ENCODE peak calls at places on chromosome 22, in six cellular contexts. X, N, F, S, V and K are unnamed samples.

GRCh38 chr22:27581688-27582087 is 219.9 kb downstream of the MN1 start:
- DNase-seq in X (peak), N (peak), F (no peak), S (no peak), V (no peak), K (no peak)

GRCh38 chr22:39745789-39746188 is 147.8 kb downstream of the ENTHD1 start:
- DNase-seq in X (no peak), N (no peak), F (no peak), S (no peak), V (no peak), K (no peak)

GRCh38 chr22:40534379-40535188 is 101.9 kb downstream of the MRTFA start:
- DNase-seq in X (no peak), N (peak), F (peak), S (peak), V (no peak), K (no peak)

GRCh38 chr22:29128891-29129643 is 56.2 kb downstream of the KREMEN1 start:
- DNase-seq in X (no peak), N (peak), F (peak), S (no peak), V (no peak), K (no peak)

GRCh38 chr22:41805639-41806038 is 5.2 kb downstream of the CCDC134 start:
- DNase-seq in X (no peak), N (no peak), F (no peak), S (no peak), V (no peak), K (no peak)

GRCh38 chr22:41380993-41381328 is 781 bp upstream of the TEF start:
- DNase-seq in X (peak), N (peak), F (peak), S (peak), V (no peak), K (peak)

GRCh38 chr22:27636716-27637503 is 164.6 kb downstream of the MN1 start:
- DNase-seq in X (no peak), N (no peak), F (no peak), S (no peak), V (no peak), K (no peak)

GRCh38 chr22:42072606-42073330 is 1.3 kb upstream of the PHETA2 start:
- DNase-seq in X (no peak), N (no peak), F (no peak), S (no peak), V (no peak), K (no peak)

GRCh38 chr22:33555814-33556522 is 364.3 kb downstream of the LARGE1 start:
- DNase-seq in X (no peak), N (no peak), F (no peak), S (no peak), V (no peak), K (peak)

GRCh38 chr22:40714514-40714966 is 35.3 kb downstream of the MCHR1 start:
- DNase-seq in X (no peak), N (peak), F (no peak), S (peak), V (no peak), K (peak)

GRCh38 chr22:46581580-46582244 is 38.5 kb upstream of the GRAMD4 start:
- DNase-seq in X (peak), N (no peak), F (no peak), S (no peak), V (no peak), K (no peak)

GRCh38 chr22:35540600-35541253 is at the start of gene RASD2:
- DNase-seq in X (no peak), N (no peak), F (no peak), S (no peak), V (no peak), K (no peak)

GRCh38 chr22:39290724-39291161 is 28.7 kb downstream of the RPL3 start:
- DNase-seq in X (no peak), N (peak), F (no peak), S (peak), V (no peak), K (peak)

GRCh38 chr22:46007848-46008261 is 30.9 kb upstream of the WNT7B start:
- DNase-seq in X (peak), N (peak), F (peak), S (peak), V (no peak), K (peak)

GRCh38 chr22:38754247-38755154 is 1.3 kb downstream of the SUN2 start:
- DNase-seq in X (peak), N (peak), F (peak), S (no peak), V (no peak), K (no peak)

GRCh38 chr22:36237462-36238347 is 1.6 kb downstream of the APOL2 start:
- DNase-seq in X (no peak), N (peak), F (no peak), S (no peak), V (no peak), K (no peak)

GRCh38 chr22:35150163-35151107 is 84.5 kb downstream of the ISX start:
- DNase-seq in X (peak), N (peak), F (peak), S (peak), V (peak), K (peak)

GRCh38 chr22:39415506-39415905 is 15.9 kb downstream of the TAB1 start:
- DNase-seq in X (no peak), N (no peak), F (no peak), S (no peak), V (no peak), K (no peak)

GRCh38 chr22:27329966-27330645 is 471.4 kb downstream of the MN1 start:
- DNase-seq in X (no peak), N (no peak), F (no peak), S (no peak), V (peak), K (no peak)

GRCh38 chr22:47043835-47044721 is 281.6 kb downstream of the TBC1D22A start:
- DNase-seq in X (peak), N (peak), F (no peak), S (no peak), V (no peak), K (peak)

GRCh38 chr22:48553119-48553518 is 1274.6 kb downstream of the BRD1 start:
- DNase-seq in X (no peak), N (no peak), F (no peak), S (no peak), V (no peak), K (no peak)

GRCh38 chr22:48653929-48654328 is 1173.7 kb downstream of the BRD1 start:
- DNase-seq in X (no peak), N (no peak), F (no peak), S (no peak), V (no peak), K (no peak)

GRCh38 chr22:27299181-27300085 is 502.1 kb downstream of the MN1 start:
- DNase-seq in X (no peak), N (no peak), F (no peak), S (peak), V (no peak), K (no peak)

GRCh38 chr22:33922268-33922667 is 2.0 kb upstream of the LARGE1 start:
- DNase-seq in X (no peak), N (peak), F (no peak), S (peak), V (peak), K (no peak)

GRCh38 chr22:27755521-27756211 is 45.9 kb downstream of the MN1 start:
- DNase-seq in X (peak), N (no peak), F (no peak), S (no peak), V (no peak), K (no peak)

GRCh38 chr22:24763872-24764485 is 10.5 kb downstream of the PIWIL3 start:
- DNase-seq in X (no peak), N (no peak), F (no peak), S (no peak), V (no peak), K (no peak)

GRCh38 chr22:24772493-24773220 is 1.9 kb downstream of the PIWIL3 start:
- DNase-seq in X (no peak), N (peak), F (peak), S (peak), V (no peak), K (no peak)

GRCh38 chr22:24768537-24769374 is 5.8 kb downstream of the PIWIL3 start:
- DNase-seq in X (peak), N (peak), F (peak), S (peak), V (no peak), K (no peak)
- TF ChIP-seq CTCF in X (peak), N (peak), F (peak), S (peak), V (peak), K (peak)

GRCh38 chr22:23263651-23264555 is 83.6 kb downstream of the BCR start:
- DNase-seq in X (no peak), N (no peak), F (peak), S (no peak), V (no peak), K (no peak)
- TF ChIP-seq CTCF in X (no peak), N (no peak), F (no peak), S (no peak), V (no peak), K (no peak)

GRCh38 chr22:30802202-30803166 is 107.8 kb downstream of the OSBP2 start:
- DNase-seq in X (peak), N (peak), F (peak), S (peak), V (peak), K (peak)
- TF ChIP-seq CTCF in X (peak), N (peak), F (peak), S (peak), V (peak), K (no peak)

GRCh38 chr22:25898707-25899365 is 156.8 kb downstream of the MYO18B start:
- DNase-seq in X (no peak), N (peak), F (no peak), S (no peak), V (no peak), K (no peak)
- TF ChIP-seq CTCF in X (peak), N (peak), F (peak), S (no peak), V (peak), K (no peak)

DNA sequence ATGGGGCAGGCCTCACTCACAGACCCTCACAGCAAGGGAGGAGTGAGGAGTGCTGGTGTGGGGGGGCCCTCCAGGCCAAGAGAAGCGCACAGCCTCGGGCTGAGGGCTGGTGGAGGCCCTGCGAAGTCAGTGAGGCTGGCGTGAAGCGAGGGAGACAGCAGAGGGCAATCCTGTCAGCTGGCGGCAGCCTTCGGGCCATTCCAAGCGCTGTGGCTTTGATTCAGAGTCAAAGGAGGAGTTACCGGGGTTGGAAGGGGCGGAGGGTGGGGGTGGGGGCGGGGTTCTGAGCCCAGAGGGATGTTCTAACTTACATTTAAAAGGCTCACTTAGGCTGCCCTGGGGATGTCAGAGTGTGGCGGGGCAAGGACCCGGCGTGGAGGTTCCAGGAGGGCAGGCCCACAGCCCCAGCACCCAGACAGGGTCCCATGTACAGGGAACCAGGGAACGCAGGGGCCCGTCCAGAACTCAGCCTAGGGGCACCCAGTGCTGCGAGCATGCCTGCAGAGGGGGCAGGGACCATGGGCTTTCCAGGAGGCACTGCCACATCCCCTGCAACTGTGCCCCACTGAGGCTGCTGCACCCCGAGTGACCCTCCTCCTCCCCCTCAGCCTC is 39.5 kb upstream of the TTLL12 start:
- DNase-seq in X (no peak), N (no peak), F (peak), S (peak), V (no peak), K (no peak)
- TF ChIP-seq CTCF in X (no peak), N (no peak), F (no peak), S (peak), V (peak), K (no peak)

GRCh38 chr22:17118342-17118741 is 2.8 kb downstream of the TMEM121B start:
- DNase-seq in X (no peak), N (no peak), F (no peak), S (no peak), V (no peak), K (no peak)

GRCh38 chr22:17117890-17118289 is 3.3 kb downstream of the TMEM121B start:
- DNase-seq in X (no peak), N (no peak), F (no peak), S (no peak), V (no peak), K (no peak)

GRCh38 chr22:17120711-17121234 is 387 bp downstream of the TMEM121B start:
- DNase-seq in X (no peak), N (no peak), F (no peak), S (no peak), V (no peak), K (no peak)

GRCh38 chr22:17120281-17120680 is 879 bp downstream of the TMEM121B start:
- DNase-seq in X (peak), N (peak), F (no peak), S (no peak), V (peak), K (no peak)

GRCh38 chr22:17119481-17120202 is 1.5 kb downstream of the TMEM121B start:
- DNase-seq in X (no peak), N (peak), F (no peak), S (no peak), V (no peak), K (no peak)
- TF ChIP-seq CTCF in X (peak), N (peak), F (peak), S (peak), V (peak), K (peak)

GRCh38 chr22:19271856-19272535 is 19.5 kb downstream of the CLTCL1 start:
- DNase-seq in X (no peak), N (peak), F (peak), S (peak), V (peak), K (peak)

GRCh38 chr22:19266547-19267086 is 24.9 kb downstream of the CLTCL1 start:
- DNase-seq in X (no peak), N (no peak), F (no peak), S (no peak), V (no peak), K (no peak)

GRCh38 chr22:19271273-19271855 is 20.2 kb downstream of the CLTCL1 start:
- DNase-seq in X (no peak), N (no peak), F (no peak), S (no peak), V (peak), K (no peak)

GRCh38 chr22:19275104-19275503 is 16.4 kb downstream of the CLTCL1 start:
- DNase-seq in X (no peak), N (no peak), F (no peak), S (no peak), V (peak), K (no peak)

GRCh38 chr22:19270873-19271272 is 20.6 kb downstream of the CLTCL1 start:
- DNase-seq in X (no peak), N (no peak), F (no peak), S (no peak), V (peak), K (no peak)
- TF ChIP-seq CTCF in X (no peak), N (no peak), F (no peak), S (no peak), V (no peak), K (no peak)

DNA sequence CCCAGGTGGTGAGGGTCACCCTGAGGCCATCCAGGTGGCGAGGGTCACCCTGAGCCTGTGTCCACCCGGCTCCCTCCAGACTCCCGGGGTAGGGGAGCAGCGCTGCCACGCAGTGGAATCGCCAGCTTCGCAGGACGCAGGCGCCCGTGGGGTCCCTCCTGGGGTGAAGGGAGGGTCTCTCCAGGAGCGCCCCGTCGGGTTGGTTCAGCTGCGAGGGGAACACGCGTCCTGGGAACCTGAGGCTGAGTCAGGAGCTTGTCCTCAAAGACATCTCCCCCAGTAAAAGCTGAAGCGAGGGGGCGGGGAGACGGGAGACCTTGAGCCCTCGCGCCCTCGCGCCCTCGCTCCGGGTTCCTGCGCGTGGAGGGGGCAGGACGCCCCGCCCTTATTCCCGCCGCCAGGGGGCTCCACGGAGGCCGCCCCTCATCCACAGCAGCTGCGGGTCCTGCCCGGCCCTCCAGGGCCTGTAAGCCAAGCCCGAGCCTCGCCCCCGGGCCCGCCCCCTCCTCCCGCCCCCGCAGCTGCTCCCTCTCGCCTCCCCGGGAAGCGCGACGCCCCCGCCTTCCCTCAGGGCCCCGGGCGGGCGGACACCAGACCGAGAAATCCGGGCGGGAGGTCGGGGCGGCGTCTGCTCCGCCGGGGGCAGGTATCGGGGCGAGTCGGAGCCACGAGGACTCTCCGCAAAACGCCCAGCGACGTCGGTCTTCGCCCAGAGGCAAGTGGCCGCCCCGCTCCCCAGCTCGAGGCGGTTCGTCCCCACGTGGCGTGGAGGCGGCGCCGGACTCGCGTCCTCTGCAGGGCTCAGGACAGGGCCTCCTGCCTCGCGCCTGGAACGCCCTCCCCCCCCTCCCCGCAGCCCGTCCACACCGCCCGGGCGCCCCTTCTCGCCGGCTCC is 22.8 kb downstream of the PIM3 start:
- DNase-seq in X (peak), N (no peak), F (no peak), S (no peak), V (no peak), K (no peak)
- TF ChIP-seq CTCF in X (peak), N (peak), F (peak), S (peak), V (peak), K (peak)

GRCh38 chr22:44520695-44521094 is 22.7 kb upstream of the RTL6 start:
- DNase-seq in X (no peak), N (no peak), F (no peak), S (no peak), V (no peak), K (no peak)
- TF ChIP-seq CTCF in X (no peak), N (no peak), F (no peak), S (no peak), V (no peak), K (no peak)

DNA sequence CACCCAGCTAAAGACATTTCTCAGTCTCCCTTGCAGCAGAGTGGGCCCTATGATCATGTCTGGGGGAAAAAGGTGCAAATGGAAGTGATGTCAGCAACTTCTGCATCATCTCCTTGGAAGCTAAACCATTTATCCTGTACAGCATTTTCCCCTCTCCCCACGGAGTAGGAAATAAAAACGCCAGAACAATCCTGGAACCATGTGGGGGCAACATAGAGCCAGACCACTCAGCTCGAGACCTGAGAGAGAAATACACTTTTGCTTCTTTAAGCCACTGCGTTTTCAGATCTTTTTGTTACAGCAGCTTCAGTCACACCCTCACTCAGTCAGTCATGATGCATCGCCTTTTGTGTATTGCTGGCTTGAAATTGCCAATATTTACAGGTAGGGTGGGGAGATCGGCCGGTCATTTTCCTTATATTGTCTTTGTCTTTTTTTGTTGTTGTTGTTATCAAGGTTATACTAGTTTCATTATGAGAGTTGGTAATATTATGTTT is 9.1 kb upstream of the RAC2 start:
- DNase-seq in X (no peak), N (no peak), F (no peak), S (no peak), V (no peak), K (no peak)
- TF ChIP-seq CTCF in X (no peak), N (no peak), F (peak), S (peak), V (peak), K (peak)